ENCODE peak calls at places on chromosomes 16 and 17, in eight cellular contexts. S is choroid plexus epithelial cell; X is CD4-positive, alpha-beta T cell; Y is activated T-helper 1 cell treated with anti-CD3 and anti-CD28 coated beads, Interleukin-12 subunit alpha, Interleukin-12 subunit beta, Interleukin-2, Interleukin-4 antibody, amounts not matched to agents 30 ng/mL and 10 ng/mL and 1 ng/mL, durations not matched to agents 14 hours and 24 hours and 36 hours; C is HFF-Myc; K is pancreas; D is right cardiac atrium; R is nucleus accumbens. Q is an unnamed sample.

GRCh38 chr17:16085066-16085699 is 85.6 kb downstream of the TTC19 start:
- DNase-seq in D (no peak), R (no peak), K (no peak), S (peak; percentile 75), X (no peak), Y (no peak), C (peak; percentile 56), Q (no peak)

GRCh38 chr16:57167951-57168350 is 17.9 kb downstream of the PSME3IP1 start:
- DNase-seq in R (no peak), Y (peak; percentile 28), X (no peak), C (peak; percentile 50), K (no peak), D (no peak), S (peak; percentile 91), Q (no peak)

GRCh38 chr17:48791128-48792032 is 25.6 kb downstream of the TTLL6 start:
- DNase-seq in D (peak; percentile 77), K (peak; percentile 72), C (peak; percentile 57), R (peak; percentile 20), X (no peak), Y (no peak), S (peak; percentile 91), Q (no peak)

GRCh38 chr16:31071861-31072260 is 2.2 kb downstream of the ZNF668 start:
- DNase-seq in R (no peak), K (no peak), X (no peak), D (no peak), Y (no peak), C (peak; percentile 92), S (peak; percentile 35), Q (no peak)

GRCh38 chr17:4753392-4753791 is 13.7 kb upstream of the CXCL16 start:
- DNase-seq in D (no peak), R (no peak), C (no peak), Y (no peak), S (no peak), K (no peak), X (no peak), Q (no peak)

GRCh38 chr17:40076101-40076498 is 13.3 kb downstream of the THRA start:
- DNase-seq in K (no peak), S (no peak), C (no peak), Y (no peak), D (no peak), R (no peak), X (no peak), Q (no peak)

GRCh38 chr16:89805136-89805905 is 11.1 kb downstream of the FANCA start:
- DNase-seq in C (no peak), S (peak; percentile 45), K (no peak), D (no peak), X (no peak), R (no peak), Y (no peak), Q (no peak)

GRCh38 chr16:50202926-50203624 is 50.0 kb downstream of the TENT4B start:
- DNase-seq in R (no peak), S (peak; percentile 95), D (no peak), Y (no peak), K (no peak), X (no peak), C (peak; percentile 91), Q (no peak)

GRCh38 chr16:86306811-86307517 is 203.4 kb upstream of the FOXF1 start:
- DNase-seq in R (no peak), C (peak; percentile 66), Y (no peak), K (no peak), D (no peak), S (peak; percentile 91), X (no peak), Q (no peak)

GRCh38 chr16:10876799-10877341 is at the start of gene CIITA:
- DNase-seq in S (peak; percentile 60), C (no peak), X (no peak), D (peak; percentile 71), R (peak; percentile 26), Y (peak; percentile 53), K (peak; percentile 79), Q (no peak)

GRCh38 chr17:72588961-72589360 is 468.1 kb downstream of the SOX9 start:
- DNase-seq in X (no peak), R (peak; percentile 24), K (peak; percentile 67), S (no peak), D (no peak), C (no peak), Y (no peak), Q (no peak)

GRCh38 chr17:82692268-82692667 is 6.2 kb downstream of the RAB40B start:
- DNase-seq in X (no peak), C (no peak), Y (no peak), K (no peak), R (no peak), S (no peak), D (no peak), Q (no peak)

GRCh38 chr17:50687200-50688066 is 20.3 kb downstream of the ANKRD40 start:
- DNase-seq in Y (no peak), X (no peak), C (no peak), K (no peak), D (peak; percentile 42), S (no peak), R (no peak), Q (no peak)

GRCh38 chr17:32992360-32993033 is 850 bp downstream of the SPACA3 start:
- DNase-seq in K (peak; percentile 42), D (no peak), X (no peak), Y (no peak), R (no peak), C (no peak), S (no peak), Q (no peak)

GRCh38 chr16:2469399-2470233 is 1.5 kb upstream of the NTN3 start:
- DNase-seq in K (no peak), C (no peak), X (no peak), R (no peak), D (no peak), Y (no peak), S (no peak), Q (no peak)

GRCh38 chr17:3556905-3557767 is 476 bp downstream of the TRPV3 start:
- DNase-seq in D (no peak), C (no peak), X (no peak), Y (no peak), R (no peak), S (no peak), K (no peak), Q (no peak)